ENCODE peak calls at places on chromosomes 6 and 20, in six cellular contexts. One of them, this sample, is unnamed.

GRCh38 chr20:32678948-32679347 is 5.2 kb upstream of the C20orf203 start:
- DNase-seq in GM12878: no peak
- DNase-seq in GM12892: no peak
- DNase-seq in K562: no peak
- DNase-seq in H1: no peak
- DNase-seq in HepG2: no peak
- DNase-seq in this sample: no peak

GRCh38 chr20:4052139-4052480 is 36.8 kb upstream of the RNF24 start:
- DNase-seq in GM12892: no peak
- DNase-seq in HepG2: no peak
- DNase-seq in K562: no peak
- DNase-seq in GM12878: no peak
- DNase-seq in H1: no peak
- DNase-seq in this sample: no peak

GRCh38 chr20:33664085-33664761 is 2.1 kb downstream of the C20orf144 start:
- DNase-seq in HepG2: no peak
- DNase-seq in H1: no peak
- DNase-seq in GM12892: no peak
- DNase-seq in GM12878: no peak
- DNase-seq in K562: peak; percentile 21
- DNase-seq in this sample: peak; percentile 23

GRCh38 chr6:117264487-117265424 is 602 bp upstream of the VGLL2 start:
- DNase-seq in H1: no peak
- DNase-seq in HepG2: no peak
- DNase-seq in K562: no peak
- DNase-seq in GM12892: no peak
- DNase-seq in GM12878: no peak
- DNase-seq in this sample: no peak

GRCh38 chr6:159943965-159944598 is 24.8 kb upstream of the IGF2R start:
- DNase-seq in GM12878: no peak
- DNase-seq in HepG2: no peak
- DNase-seq in H1: no peak
- DNase-seq in GM12892: no peak
- DNase-seq in K562: no peak
- DNase-seq in this sample: no peak

GRCh38 chr6:148462203-148462602 is 119.6 kb downstream of the SASH1 start:
- DNase-seq in GM12878: no peak
- DNase-seq in K562: no peak
- DNase-seq in HepG2: no peak
- DNase-seq in GM12892: no peak
- DNase-seq in H1: no peak
- DNase-seq in this sample: no peak

GRCh38 chr20:41524980-41525613 is 93.1 kb downstream of the CHD6 start:
- DNase-seq in HepG2: no peak
- DNase-seq in K562: no peak
- DNase-seq in GM12892: no peak
- DNase-seq in H1: no peak
- DNase-seq in GM12878: no peak
- DNase-seq in this sample: no peak

GRCh38 chr6:835476-836160 is 142.7 kb upstream of the EXOC2 start:
- DNase-seq in H1: no peak
- DNase-seq in K562: no peak
- DNase-seq in HepG2: no peak
- DNase-seq in GM12878: no peak
- DNase-seq in GM12892: no peak
- DNase-seq in this sample: no peak

GRCh38 chr20:8803065-8803464 is 265.8 kb upstream of the PLCB4 start:
- DNase-seq in GM12892: no peak
- DNase-seq in GM12878: no peak
- DNase-seq in HepG2: no peak
- DNase-seq in K562: no peak
- DNase-seq in H1: no peak
- DNase-seq in this sample: no peak

GRCh38 chr6:111581957-111582356 is 23.7 kb downstream of the TRAF3IP2 start:
- DNase-seq in HepG2: no peak
- DNase-seq in GM12892: no peak
- DNase-seq in K562: no peak
- DNase-seq in GM12878: no peak
- DNase-seq in H1: no peak
- DNase-seq in this sample: no peak

GRCh38 chr6:3406362-3406809 is 50.5 kb downstream of the SLC22A23 start:
- DNase-seq in HepG2: no peak
- DNase-seq in H1: no peak
- DNase-seq in GM12892: no peak
- DNase-seq in GM12878: no peak
- DNase-seq in K562: no peak
- DNase-seq in this sample: no peak

GRCh38 chr6:3403244-3404154 is 53.4 kb downstream of the SLC22A23 start:
- DNase-seq in K562: no peak
- DNase-seq in HepG2: peak; percentile 99
- DNase-seq in GM12892: no peak
- DNase-seq in H1: no peak
- DNase-seq in GM12878: no peak
- DNase-seq in this sample: no peak

GRCh38 chr6:3405679-3406078 is 51.2 kb downstream of the SLC22A23 start:
- DNase-seq in GM12878: no peak
- DNase-seq in K562: no peak
- DNase-seq in H1: no peak
- DNase-seq in GM12892: no peak
- DNase-seq in HepG2: peak; percentile 51
- DNase-seq in this sample: no peak

GRCh38 chr6:3406928-3407809 is 49.7 kb downstream of the SLC22A23 start:
- DNase-seq in GM12892: no peak
- DNase-seq in K562: no peak
- DNase-seq in HepG2: no peak
- DNase-seq in GM12878: no peak
- DNase-seq in H1: no peak
- DNase-seq in this sample: no peak

DNA sequence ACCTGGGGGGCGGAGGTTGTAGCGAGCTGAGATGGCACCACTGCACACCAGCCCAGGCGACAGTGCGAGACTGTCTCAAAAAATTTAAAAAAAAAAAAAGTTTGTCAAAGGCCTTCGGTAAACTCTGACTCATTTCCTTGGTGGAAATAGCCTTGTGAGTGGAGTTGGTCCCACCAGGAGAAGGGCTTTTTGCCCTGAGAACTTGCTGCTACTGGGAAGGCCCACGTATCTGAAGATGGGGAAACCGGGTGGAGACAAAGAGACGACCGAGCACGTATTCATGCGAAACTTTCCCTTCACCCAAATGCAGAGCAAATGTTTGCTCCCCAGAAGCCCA is 51.7 kb downstream of the SLC22A23 start:
- DNase-seq in GM12892: no peak
- DNase-seq in GM12878: no peak
- DNase-seq in HepG2: no peak
- DNase-seq in H1: no peak
- DNase-seq in K562: no peak
- DNase-seq in this sample: no peak
- TF ChIP-seq TAF1 in GM12892: no peak
- TF ChIP-seq TAF1 in GM12878: no peak
- TF ChIP-seq TAF1 in HepG2: no peak
- TF ChIP-seq TAF1 in H1: no peak
- TF ChIP-seq TAF1 in K562: no peak
- TF ChIP-seq TAF1 in this sample: no peak

GRCh38 chr6:151240861-151241642 is 1.3 kb downstream of the AKAP12 start:
- DNase-seq in H1: no peak
- DNase-seq in K562: no peak
- DNase-seq in GM12892: peak; percentile 16
- DNase-seq in HepG2: no peak
- DNase-seq in GM12878: no peak
- DNase-seq in this sample: no peak

GRCh38 chr6:151242420-151242841 is 2.7 kb downstream of the AKAP12 start:
- DNase-seq in K562: no peak
- DNase-seq in H1: no peak
- DNase-seq in GM12878: no peak
- DNase-seq in GM12892: no peak
- DNase-seq in HepG2: no peak
- DNase-seq in this sample: no peak

GRCh38 chr6:151239603-151240035 is at the start of gene AKAP12:
- DNase-seq in GM12892: no peak
- DNase-seq in HepG2: no peak
- DNase-seq in GM12878: no peak
- DNase-seq in H1: peak; percentile 34
- DNase-seq in K562: no peak
- DNase-seq in this sample: no peak

GRCh38 chr6:151241853-151242252 is 2.1 kb downstream of the AKAP12 start:
- DNase-seq in H1: no peak
- DNase-seq in K562: no peak
- DNase-seq in GM12878: no peak
- DNase-seq in HepG2: no peak
- DNase-seq in GM12892: no peak
- DNase-seq in this sample: no peak

DNA sequence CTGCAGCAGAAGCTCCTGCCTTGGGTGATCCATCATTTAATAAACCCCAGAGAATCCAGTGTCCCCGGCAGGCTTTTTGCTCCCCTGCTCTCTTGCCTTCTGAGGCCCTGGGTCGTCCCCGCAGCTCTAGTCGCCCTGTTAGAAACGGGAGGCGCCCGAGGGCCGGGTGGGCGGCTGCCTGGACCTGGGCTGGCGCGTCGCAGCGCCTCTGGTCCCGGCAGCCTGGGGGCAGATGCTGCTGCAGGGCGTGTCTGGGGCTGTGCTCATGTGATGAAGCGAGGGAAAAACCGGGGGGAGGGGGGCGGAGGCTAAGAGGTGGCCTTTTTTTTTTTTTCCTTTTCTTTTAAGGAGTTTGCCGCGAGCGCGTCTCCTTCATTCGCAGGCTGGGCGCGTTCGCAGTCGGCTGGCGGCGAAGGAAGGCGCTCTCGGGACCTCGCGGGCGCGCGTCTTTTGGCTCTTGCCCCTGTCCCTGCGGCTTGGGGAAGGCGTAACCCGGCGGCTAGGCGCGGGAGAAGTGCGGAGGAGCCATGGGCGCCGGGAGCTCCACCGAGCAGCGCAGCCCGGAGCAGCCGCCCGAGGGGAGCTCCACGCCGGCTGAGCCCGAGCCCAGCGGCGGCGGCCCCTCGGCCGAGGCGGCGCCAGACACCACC is 394 bp downstream of the AKAP12 start:
- DNase-seq in GM12878: no peak
- DNase-seq in K562: peak; percentile 79
- DNase-seq in GM12892: peak; percentile 34
- DNase-seq in H1: peak; percentile 81
- DNase-seq in HepG2: no peak
- DNase-seq in this sample: peak; percentile 44
- TF ChIP-seq POLR2A in GM12878: no peak
- TF ChIP-seq POLR2A in K562: no peak
- TF ChIP-seq POLR2A in GM12892: no peak
- TF ChIP-seq POLR2A in H1: peak; percentile 67
- TF ChIP-seq POLR2A in HepG2: no peak
- TF ChIP-seq POLR2A in this sample: no peak

GRCh38 chr6:39778581-39779270 is 13.4 kb upstream of the DAAM2 start:
- DNase-seq in HepG2: no peak
- DNase-seq in GM12878: no peak
- DNase-seq in K562: no peak
- DNase-seq in GM12892: no peak
- DNase-seq in H1: no peak
- DNase-seq in this sample: no peak
- TF ChIP-seq POLR2AphosphoS5 in HepG2: no peak
- TF ChIP-seq POLR2AphosphoS5 in GM12878: no peak
- TF ChIP-seq POLR2AphosphoS5 in K562: no peak
- TF ChIP-seq POLR2AphosphoS5 in GM12892: no peak
- TF ChIP-seq POLR2AphosphoS5 in H1: no peak
- TF ChIP-seq POLR2AphosphoS5 in this sample: no peak

GRCh38 chr6:118283759-118284158 is 264.3 kb upstream of the PLN start:
- DNase-seq in K562: peak; percentile 43
- DNase-seq in GM12892: no peak
- DNase-seq in H1: no peak
- DNase-seq in HepG2: peak; percentile 59
- DNase-seq in GM12878: no peak
- DNase-seq in this sample: no peak
- TF ChIP-seq TAF1 in K562: no peak
- TF ChIP-seq TAF1 in GM12892: no peak
- TF ChIP-seq TAF1 in H1: no peak
- TF ChIP-seq TAF1 in HepG2: no peak
- TF ChIP-seq TAF1 in GM12878: no peak
- TF ChIP-seq TAF1 in this sample: no peak

DNA sequence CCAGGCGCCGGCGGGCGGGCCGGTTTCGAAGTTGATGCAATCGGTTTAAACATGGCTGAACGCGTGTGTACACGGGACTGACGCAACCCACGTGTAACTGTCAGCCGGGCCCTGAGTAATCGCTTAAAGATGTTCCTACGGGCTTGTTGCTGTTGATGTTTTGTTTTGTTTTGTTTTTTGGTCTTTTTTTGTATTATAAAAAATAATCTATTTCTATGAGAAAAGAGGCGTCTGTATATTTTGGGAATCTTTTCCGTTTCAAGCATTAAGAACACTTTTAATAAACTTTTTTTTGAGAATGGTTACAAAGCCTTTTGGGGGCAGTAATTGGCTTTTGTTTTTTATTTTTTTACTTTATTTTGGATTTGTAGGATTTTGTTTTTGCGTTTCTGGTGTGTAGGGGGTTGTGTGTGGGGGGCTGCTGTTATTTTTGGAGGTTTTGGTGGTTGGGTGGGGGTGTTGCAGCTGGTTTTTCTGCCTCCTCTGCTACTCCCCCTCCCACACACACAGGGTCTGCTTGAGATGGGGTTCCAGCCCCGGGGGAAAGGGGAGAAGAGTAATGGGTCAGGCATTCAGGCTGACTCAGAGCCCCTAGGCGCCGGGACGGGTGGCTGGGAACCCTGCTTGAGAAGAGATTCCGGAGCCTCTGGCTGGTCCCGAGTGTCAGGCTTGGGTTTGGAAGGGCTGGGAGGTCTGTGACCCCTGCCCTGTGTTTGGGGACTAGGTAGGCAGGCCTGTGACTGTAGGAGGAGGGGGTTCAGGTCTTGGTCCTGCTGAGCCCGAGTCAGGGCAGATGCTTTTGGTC is 1.9 kb downstream of the CEBPB start:
- DNase-seq in K562: peak; percentile 58
- DNase-seq in GM12878: peak; percentile 25
- DNase-seq in H1: no peak
- DNase-seq in GM12892: peak; percentile 76
- DNase-seq in HepG2: peak; percentile 92
- DNase-seq in this sample: peak; percentile 76
- TF ChIP-seq POLR2A in K562: peak; percentile 49
- TF ChIP-seq POLR2A in GM12878: no peak
- TF ChIP-seq POLR2A in H1: no peak
- TF ChIP-seq POLR2A in GM12892: no peak
- TF ChIP-seq POLR2A in HepG2: no peak
- TF ChIP-seq POLR2A in this sample: no peak

GRCh38 chr20:11467436-11467835 is 450.3 kb upstream of the BTBD3 start:
- DNase-seq in GM12892: no peak
- DNase-seq in GM12878: no peak
- DNase-seq in HepG2: no peak
- DNase-seq in K562: no peak
- DNase-seq in H1: no peak
- DNase-seq in this sample: no peak
- TF ChIP-seq POLR2AphosphoS5 in GM12892: no peak
- TF ChIP-seq POLR2AphosphoS5 in GM12878: no peak
- TF ChIP-seq POLR2AphosphoS5 in HepG2: no peak
- TF ChIP-seq POLR2AphosphoS5 in K562: no peak
- TF ChIP-seq POLR2AphosphoS5 in H1: no peak
- TF ChIP-seq POLR2AphosphoS5 in this sample: no peak

GRCh38 chr20:36098364-36098763 is 56.2 kb upstream of the EPB41L1 start:
- DNase-seq in GM12892: no peak
- DNase-seq in HepG2: no peak
- DNase-seq in GM12878: peak; percentile 67
- DNase-seq in H1: no peak
- DNase-seq in K562: no peak
- DNase-seq in this sample: no peak
- TF ChIP-seq TAF1 in GM12892: no peak
- TF ChIP-seq TAF1 in HepG2: no peak
- TF ChIP-seq TAF1 in GM12878: no peak
- TF ChIP-seq TAF1 in H1: no peak
- TF ChIP-seq TAF1 in K562: no peak
- TF ChIP-seq TAF1 in this sample: no peak